ENCODE peak calls at places on chromosome 9, in four cellular contexts. S, F, Y and P are unnamed samples.
A peak's percentile ranks its signal among the peaks of the same experiment; 100 is the strongest.

GRCh38 chr9:15253197-15253596 is 53.8 kb downstream of the TTC39B start:
- DNase-seq in S (no peak), F (peak; percentile 57), Y (peak; percentile 64), P (no peak)

GRCh38 chr9:10015755-10016154 is 597.0 kb downstream of the PTPRD start:
- DNase-seq in S (no peak), F (no peak), Y (no peak), P (no peak)

GRCh38 chr9:22342489-22343217 is 104.0 kb upstream of the DMRTA1 start:
- DNase-seq in S (no peak), F (peak; percentile 54), Y (peak; percentile 7), P (no peak)

GRCh38 chr9:89597711-89598707 is 6.8 kb upstream of the GADD45G start:
- DNase-seq in S (no peak), F (peak; percentile 59), Y (peak; percentile 74), P (peak; percentile 66)

GRCh38 chr9:75181748-75182147 is 93.4 kb downstream of the OSTF1 start:
- DNase-seq in S (no peak), F (peak; percentile 64), Y (peak; percentile 22), P (no peak)

GRCh38 chr9:84331119-84331791 is 9.3 kb downstream of the SLC28A3 start:
- DNase-seq in S (no peak), F (no peak), Y (peak; percentile 62), P (no peak)

GRCh38 chr9:94082956-94083355 is 1.3 kb upstream of the PTPDC1 start:
- DNase-seq in S (no peak), F (no peak), Y (peak; percentile 65), P (no peak)

GRCh38 chr9:130343445-130343918 is 77.9 kb downstream of the HMCN2 start:
- DNase-seq in S (peak; percentile 54), F (no peak), Y (no peak), P (peak; percentile 48)

GRCh38 chr9:134892820-134893420 is 12.3 kb downstream of the FCN2 start:
- DNase-seq in S (no peak), F (no peak), Y (no peak), P (no peak)

GRCh38 chr9:93306579-93307091 is 122.7 kb downstream of the WNK2 start:
- DNase-seq in S (peak; percentile 10), F (no peak), Y (no peak), P (no peak)

GRCh38 chr9:35294066-35294465 is 132.3 kb downstream of the UNC13B start:
- DNase-seq in S (no peak), F (no peak), Y (no peak), P (no peak)

GRCh38 chr9:98144631-98145030 is 25.6 kb upstream of the TRIM14 start:
- DNase-seq in S (no peak), F (no peak), Y (no peak), P (no peak)

GRCh38 chr9:123354806-123355508 is 1.0 kb upstream of the CRB2 start:
- DNase-seq in S (no peak), F (no peak), Y (no peak), P (no peak)

GRCh38 chr9:116156621-116157314 is 3.2 kb downstream of the PAPPA start:
- DNase-seq in S (no peak), F (peak; percentile 78), Y (peak; percentile 95), P (no peak)

GRCh38 chr9:131739988-131740648 is at the start of gene RAPGEF1:
- DNase-seq in S (peak; percentile 76), F (no peak), Y (peak; percentile 51), P (peak; percentile 89)

GRCh38 chr9:104094534-104095020 is 468 bp downstream of the SMC2 start:
- DNase-seq in S (no peak), F (no peak), Y (peak; percentile 11), P (no peak)

GRCh38 chr9:5305741-5306140 is 1.2 kb upstream of the RLN2 start:
- DNase-seq in S (no peak), F (no peak), Y (no peak), P (no peak)

GRCh38 chr9:89038354-89039091 is 47.3 kb downstream of the S1PR3 start:
- DNase-seq in S (no peak), F (peak; percentile 65), Y (peak; percentile 96), P (no peak)

GRCh38 chr9:128296340-128297220 is 20.5 kb downstream of the SWI5 start:
- DNase-seq in S (no peak), F (no peak), Y (peak; percentile 18), P (no peak)

GRCh38 chr9:91162784-91163440 is 198.8 kb downstream of the AUH start:
- DNase-seq in S (peak; percentile 48), F (no peak), Y (peak; percentile 52), P (peak; percentile 61)

GRCh38 chr9:135489188-135489918 is 9.8 kb downstream of the PPP1R26 start:
- DNase-seq in S (no peak), F (no peak), Y (no peak), P (no peak)

GRCh38 chr9:128124873-128125574 is 2.5 kb downstream of the PTGES2 start:
- DNase-seq in S (no peak), F (peak; percentile 39), Y (peak; percentile 70), P (no peak)

GRCh38 chr9:136410500-136411287 is at the start of the genes ENTR1 and PMPCA:
- DNase-seq in S (peak; percentile 99), F (peak; percentile 78), Y (peak; percentile 89), P (peak; percentile 99)

GRCh38 chr9:2729003-2729402 is 11.7 kb downstream of the KCNV2 start:
- DNase-seq in S (no peak), F (peak; percentile 26), Y (peak; percentile 49), P (no peak)

GRCh38 chr9:112705773-112706427 is 12.0 kb downstream of the INIP start:
- DNase-seq in S (no peak), F (peak; percentile 50), Y (peak; percentile 46), P (no peak)

GRCh38 chr9:113577525-113578261 is 114.2 kb downstream of the RGS3 start:
- DNase-seq in S (no peak), F (peak; percentile 46), Y (no peak), P (no peak)

GRCh38 chr9:1337169-1337568 is 287.0 kb downstream of the DMRT2 start:
- DNase-seq in S (no peak), F (no peak), Y (no peak), P (no peak)

GRCh38 chr9:129175825-129176633 is 2.0 kb downstream of the IER5L start:
- DNase-seq in S (peak; percentile 63), F (peak; percentile 74), Y (peak; percentile 95), P (peak; percentile 88)

GRCh38 chr9:116368680-116369079 is 215.1 kb downstream of the PAPPA start:
- DNase-seq in S (no peak), F (no peak), Y (no peak), P (no peak)

GRCh38 chr9:89564257-89564878 is 40.4 kb upstream of the GADD45G start:
- DNase-seq in S (peak; percentile 47), F (peak; percentile 32), Y (peak; percentile 9), P (peak; percentile 74)